ENCODE peak calls at places on chromosome 17, in six cellular contexts. F is cardiac fibroblast, B is fibroblast of the aortic adventitia, U is naive B cell, K is right atrium auricular region, D is germinal center. N is an unnamed sample.

GRCh38 chr17:59723607-59724006 is 16.2 kb downstream of the VMP1 start:
- DNase-seq in F (no peak), B (no peak), U (no peak), K (no peak), D (no peak), N (no peak)

GRCh38 chr17:48310748-48311213 is 119.2 kb downstream of the SKAP1 start:
- DNase-seq in F (no peak), B (no peak), U (no peak), K (no peak), D (no peak), N (no peak)

GRCh38 chr17:48587276-48588073 is 2.6 kb downstream of the HOXB3 start:
- DNase-seq in F (no peak), B (no peak), U (no peak), K (no peak), D (no peak), N (no peak)

GRCh38 chr17:56125830-56126819 is 27.1 kb upstream of the ANKFN1 start:
- DNase-seq in F (peak; percentile 14), B (peak; percentile 80), U (no peak), K (no peak), D (no peak), N (peak; percentile 5)

GRCh38 chr17:35117984-35118383 is 1.7 kb downstream of the RAD51D start:
- DNase-seq in F (peak; percentile 47), B (peak; percentile 26), U (no peak), K (no peak), D (no peak), N (peak; percentile 56)

GRCh38 chr17:60351012-60351695 is 40.8 kb downstream of the USP32 start:
- DNase-seq in F (no peak), B (no peak), U (no peak), K (no peak), D (no peak), N (no peak)

GRCh38 chr17:8894673-8895578 is 27.5 kb upstream of the PIK3R6 start:
- DNase-seq in F (peak; percentile 79), B (peak; percentile 76), U (no peak), K (no peak), D (peak; percentile 63), N (peak; percentile 48)

GRCh38 chr17:45433136-45433535 is 466 bp upstream of the ARHGAP27 start:
- DNase-seq in F (no peak), B (no peak), U (no peak), K (no peak), D (no peak), N (no peak)

GRCh38 chr17:7047566-7047965 is 3.7 kb upstream of the SLC16A11 start:
- DNase-seq in F (no peak), B (no peak), U (no peak), K (no peak), D (no peak), N (no peak)

GRCh38 chr17:3814361-3814760 is 13.4 kb upstream of the ITGAE start:
- DNase-seq in F (no peak), B (no peak), U (no peak), K (no peak), D (no peak), N (no peak)

GRCh38 chr17:57989011-57989345 is 924 bp upstream of the VEZF1 start:
- DNase-seq in F (peak; percentile 41), B (no peak), U (no peak), K (no peak), D (no peak), N (no peak)

GRCh38 chr17:4715071-4715749 is 4.8 kb downstream of the ARRB2 start:
- DNase-seq in F (no peak), B (no peak), U (no peak), K (no peak), D (no peak), N (no peak)

GRCh38 chr17:71846561-71846960 is 274.3 kb upstream of the SOX9 start:
- DNase-seq in F (no peak), B (no peak), U (no peak), K (no peak), D (no peak), N (no peak)

GRCh38 chr17:44970136-44970737 is 2.1 kb upstream of the C1QL1 start:
- DNase-seq in F (peak; percentile 40), B (no peak), U (no peak), K (no peak), D (peak; percentile 60), N (peak; percentile 23)

GRCh38 chr17:17044846-17045561 is 2.7 kb downstream of the MPRIP start:
- DNase-seq in F (peak; percentile 83), B (peak; percentile 73), U (peak; percentile 66), K (no peak), D (peak; percentile 66), N (peak; percentile 45)

GRCh38 chr17:28717578-28718316 is at the start of gene RAB34:
- DNase-seq in F (peak; percentile 95), B (peak; percentile 86), U (peak; percentile 44), K (peak; percentile 86), D (no peak), N (no peak)

GRCh38 chr17:28151001-28151400 is 108.5 kb downstream of the NLK start:
- DNase-seq in F (no peak), B (no peak), U (no peak), K (no peak), D (no peak), N (no peak)

GRCh38 chr17:14547556-14547955 is 246.7 kb downstream of the HS3ST3B1 start:
- DNase-seq in F (no peak), B (no peak), U (no peak), K (no peak), D (no peak), N (no peak)

GRCh38 chr17:3843935-3844516 is 2.0 kb downstream of the NCBP3 start:
- DNase-seq in F (peak; percentile 55), B (peak; percentile 34), U (peak; percentile 35), K (no peak), D (peak; percentile 67), N (peak; percentile 51)

GRCh38 chr17:32496348-32497078 is 9.7 kb downstream of the CDK5R1 start:
- DNase-seq in F (peak; percentile 20), B (peak; percentile 55), U (no peak), K (no peak), D (no peak), N (no peak)

GRCh38 chr17:50087246-50087911 is 7.8 kb upstream of the PDK2 start:
- DNase-seq in F (peak; percentile 82), B (peak; percentile 73), U (peak; percentile 56), K (peak; percentile 75), D (peak; percentile 83), N (peak; percentile 72)

GRCh38 chr17:44308320-44308818 is at the start of gene RUNDC3A:
- DNase-seq in F (peak; percentile 86), B (peak; percentile 70), U (peak; percentile 82), K (peak; percentile 73), D (peak; percentile 97), N (peak; percentile 80)

GRCh38 chr17:68613739-68614298 is 12.7 kb upstream of the FAM20A start:
- DNase-seq in F (peak; percentile 71), B (peak; percentile 68), U (no peak), K (peak; percentile 64), D (peak; percentile 26), N (peak; percentile 93)

GRCh38 chr17:58337600-58338453 is 9.2 kb upstream of the TSPOAP1 start:
- DNase-seq in F (peak; percentile 82), B (peak; percentile 72), U (peak; percentile 97), K (peak; percentile 86), D (peak; percentile 85), N (peak; percentile 94)

GRCh38 chr17:77829871-77830799 is 128.4 kb upstream of the TNRC6C start:
- DNase-seq in F (peak; percentile 94), B (peak; percentile 94), U (no peak), K (peak; percentile 76), D (no peak), N (no peak)

GRCh38 chr17:30551666-30552339 is 74.6 kb downstream of the GOSR1 start:
- DNase-seq in F (no peak), B (no peak), U (no peak), K (peak; percentile 38), D (no peak), N (no peak)

GRCh38 chr17:62819511-62820221 is 11.6 kb upstream of the MARCHF10 start:
- DNase-seq in F (peak; percentile 96), B (peak; percentile 94), U (no peak), K (peak; percentile 91), D (no peak), N (peak; percentile 24)

GRCh38 chr17:19897901-19898300 is 30.2 kb upstream of the ULK2 start:
- DNase-seq in F (peak; percentile 34), B (peak; percentile 43), U (no peak), K (no peak), D (no peak), N (no peak)

GRCh38 chr17:34235389-34236028 is 19.6 kb upstream of the CCL2 start:
- DNase-seq in F (peak; percentile 70), B (peak; percentile 75), U (no peak), K (peak; percentile 75), D (no peak), N (no peak)

GRCh38 chr17:2716649-2717048 is 5.1 kb upstream of the CLUH start:
- DNase-seq in F (no peak), B (no peak), U (no peak), K (no peak), D (no peak), N (no peak)

GRCh38 chr17:45917081-45917480 is 22.7 kb downstream of the MAPT start:
- DNase-seq in F (no peak), B (no peak), U (no peak), K (no peak), D (no peak), N (no peak)

GRCh38 chr17:888998-889401 is 90.6 kb downstream of the NXN start:
- DNase-seq in F (no peak), B (no peak), U (no peak), K (no peak), D (no peak), N (peak; percentile 60)

N was measured in RPMI8226.